ENCODE peak calls at places on chromosomes 12 and 14, in six cellular contexts. C, H, M, Q, S and U are unnamed samples. For H3K36me3, the result is how much of the 10 kb centered on the place peaks cover.

GRCh38 chr14:23351681-23352505 is 794 bp downstream of the SLC22A17 start:
- DNase-seq in C (no peak), H (no peak), M (no peak), Q (peak), S (no peak), U (no peak)

GRCh38 chr14:50225974-50226297 is 5.4 kb downstream of the SOS2 start:
- DNase-seq in C (no peak), H (no peak), M (no peak), Q (peak), S (no peak), U (no peak)

GRCh38 chr14:106459971-106460730 is 933.8 kb downstream of the TMEM121 start:
- DNase-seq in C (no peak), H (no peak), M (no peak), Q (peak), S (no peak), U (no peak)

GRCh38 chr12:503111-503761 is 43.5 kb downstream of the B4GALNT3 start:
- DNase-seq in C (peak), H (no peak), M (no peak), Q (no peak), S (peak), U (no peak)

GRCh38 chr12:6792522-6793201 is 3.3 kb downstream of the CD4 start:
- DNase-seq in C (no peak), H (no peak), M (peak), Q (no peak), S (no peak), U (no peak)

GRCh38 chr14:37027188-37027824 is 145.1 kb downstream of the SLC25A21 start:
- DNase-seq in C (no peak), H (no peak), M (no peak), Q (no peak), S (no peak), U (no peak)

GRCh38 chr14:31159682-31160296 is 47.8 kb downstream of the HECTD1 start:
- DNase-seq in C (no peak), H (no peak), M (no peak), Q (no peak), S (peak), U (no peak)

GRCh38 chr14:97902630-97903029 is 1105.4 kb downstream of the VRK1 start:
- DNase-seq in C (no peak), H (no peak), M (no peak), Q (no peak), S (no peak), U (no peak)

GRCh38 chr12:31479516-31480210 is 111.3 kb downstream of the DENND5B start:
- DNase-seq in C (no peak), H (no peak), M (no peak), Q (no peak), S (no peak), U (no peak)

GRCh38 chr14:35512765-35513164 is 21.2 kb upstream of the INSM2 start:
- DNase-seq in C (no peak), H (no peak), M (no peak), Q (no peak), S (no peak), U (no peak)

GRCh38 chr12:26188132-26188531 is 7.2 kb upstream of the SSPN start:
- DNase-seq in C (no peak), H (no peak), M (no peak), Q (no peak), S (no peak), U (no peak)

GRCh38 chr12:13882176-13882575 is 99.2 kb downstream of the GRIN2B start:
- DNase-seq in C (no peak), H (no peak), M (no peak), Q (no peak), S (no peak), U (no peak)

GRCh38 chr14:79136437-79137430 is 966.6 kb downstream of the NRXN3 start:
- DNase-seq in C (no peak), H (no peak), M (no peak), Q (no peak), S (no peak), U (no peak)

GRCh38 chr14:84409435-84409834 is 1120.5 kb upstream of the FLRT2 start:
- DNase-seq in C (no peak), H (no peak), M (no peak), Q (no peak), S (no peak), U (no peak)

GRCh38 chr14:89368490-89369477 is 48.2 kb downstream of the FOXN3 start:
- DNase-seq in C (peak), H (no peak), M (peak), Q (no peak), S (no peak), U (no peak)

GRCh38 chr12:120590741-120591407 is 9.7 kb upstream of the POP5 start:
- DNase-seq in C (peak), H (no peak), M (peak), Q (no peak), S (peak), U (no peak)

DNA sequence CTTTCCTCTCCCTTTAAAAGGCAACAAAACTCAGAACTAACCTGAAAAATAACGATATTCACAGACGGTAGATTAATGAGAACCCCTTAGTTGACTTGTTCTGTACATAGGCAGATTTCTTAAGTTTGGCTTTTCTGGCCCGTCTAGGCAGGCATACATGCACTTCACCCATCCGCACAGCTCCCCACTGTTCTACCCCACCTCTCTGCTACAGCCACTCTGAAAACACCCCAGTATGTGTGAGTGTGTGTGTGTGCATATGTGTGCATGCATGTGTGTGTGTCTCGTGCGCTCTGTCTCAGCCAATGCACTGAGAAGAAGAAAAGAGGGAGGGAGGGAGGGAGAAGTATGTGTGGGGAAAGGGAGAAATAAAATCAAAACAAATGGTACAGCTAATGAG is 1.9 kb upstream of the LMO3 start:
- DNase-seq in C (no peak), H (no peak), M (no peak), Q (no peak), S (no peak), U (no peak)
- TF ChIP-seq POLR2AphosphoS5 in C (no peak), H (no peak), M (no peak), Q (no peak), S (no peak), U (no peak)

GRCh38 chr12:97300921-97301320 is 161.7 kb upstream of the RMST start:
- DNase-seq in C (no peak), H (no peak), M (no peak), Q (no peak), S (no peak), U (no peak)

GRCh38 chr12:97300431-97300830 is 162.2 kb upstream of the RMST start:
- DNase-seq in C (no peak), H (no peak), M (no peak), Q (no peak), S (no peak), U (no peak)

GRCh38 chr12:97301576-97301975 is 161.0 kb upstream of the RMST start:
- DNase-seq in C (no peak), H (no peak), M (no peak), Q (no peak), S (no peak), U (no peak)

GRCh38 chr12:97299867-97300266 is 162.7 kb upstream of the RMST start:
- DNase-seq in C (no peak), H (no peak), M (peak), Q (no peak), S (no peak), U (no peak)
- H3K36me3 ChIP-seq in C (under half), H (under half), M (under half), Q (under half), S (under half), U (under half)

GRCh38 chr12:52059582-52060497 is 8.6 kb downstream of the NR4A1 start:
- DNase-seq in C (no peak), H (no peak), M (no peak), Q (no peak), S (peak), U (no peak)
- H3K27ac ChIP-seq in C (peak), H (no peak), M (no peak), Q (no peak), S (no peak), U (no peak)

DNA sequence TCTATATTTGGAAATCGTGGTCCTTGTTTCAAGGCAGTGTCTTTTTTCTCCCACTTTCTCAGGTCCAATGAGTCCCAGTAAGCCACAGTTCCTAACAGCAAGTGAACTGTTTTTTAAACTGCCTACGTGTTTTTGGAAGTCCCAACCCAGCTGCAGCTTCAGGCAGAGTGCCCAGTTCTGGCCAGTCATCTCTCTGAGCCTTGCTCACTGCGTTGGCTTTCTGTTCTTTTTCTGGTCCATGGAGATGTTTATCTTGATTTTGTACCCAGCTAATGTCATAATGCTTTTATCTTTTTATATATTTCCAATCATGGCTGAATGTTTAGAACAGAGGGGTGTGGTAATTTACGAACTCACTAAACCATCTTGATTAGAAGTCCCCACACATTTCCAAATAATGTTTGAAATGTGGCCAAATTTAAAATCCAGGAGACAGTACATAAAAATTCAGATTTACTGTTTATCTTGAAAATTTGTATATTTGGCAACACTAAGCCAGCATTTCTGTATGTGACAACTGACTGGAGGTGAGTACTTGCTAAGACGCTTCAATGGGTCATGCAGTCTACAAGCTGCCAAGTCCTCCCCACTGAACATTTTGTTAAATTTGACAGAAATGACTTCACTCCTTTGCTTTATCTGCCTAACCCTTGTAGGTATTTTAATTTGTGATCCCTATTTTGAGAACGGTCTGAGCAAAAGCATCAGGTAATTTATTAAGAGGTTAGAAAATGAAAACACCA is 46.1 kb upstream of the OTOGL start:
- DNase-seq in C (peak), H (no peak), M (no peak), Q (no peak), S (no peak), U (no peak)
- TF ChIP-seq POLR2AphosphoS5 in C (peak), H (no peak), M (no peak), Q (no peak), S (no peak), U (no peak)

DNA sequence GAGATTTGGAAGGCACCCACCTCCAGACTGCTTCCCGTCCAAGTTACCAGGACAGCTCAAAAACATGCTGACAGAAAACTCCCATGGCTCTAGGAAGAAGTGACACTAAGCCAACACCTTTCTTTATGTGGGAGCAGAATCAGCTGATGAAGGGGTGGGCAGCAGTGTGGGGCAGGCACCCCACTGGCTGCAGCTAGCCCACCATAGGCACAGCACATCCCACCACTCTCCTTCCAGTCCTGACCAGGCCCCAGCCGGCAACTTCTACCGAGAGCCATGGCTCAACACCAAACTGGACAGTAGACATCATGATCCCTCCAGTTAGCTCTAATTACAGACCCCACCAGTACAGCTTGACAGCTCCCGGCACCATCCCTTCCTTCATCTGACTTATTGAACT is 45.0 kb downstream of the SH2B3 start:
- DNase-seq in C (peak), H (no peak), M (no peak), Q (no peak), S (no peak), U (no peak)
- H3K36me3 ChIP-seq in C (half or more), H (under half), M (half or more), Q (under half), S (under half), U (half or more)

GRCh38 chr12:113129664-113130456 is 5.7 kb downstream of the RASAL1 start:
- DNase-seq in C (no peak), H (no peak), M (no peak), Q (no peak), S (no peak), U (no peak)
- H3K27ac ChIP-seq in C (no peak), H (no peak), M (no peak), Q (no peak), S (no peak), U (no peak)

DNA sequence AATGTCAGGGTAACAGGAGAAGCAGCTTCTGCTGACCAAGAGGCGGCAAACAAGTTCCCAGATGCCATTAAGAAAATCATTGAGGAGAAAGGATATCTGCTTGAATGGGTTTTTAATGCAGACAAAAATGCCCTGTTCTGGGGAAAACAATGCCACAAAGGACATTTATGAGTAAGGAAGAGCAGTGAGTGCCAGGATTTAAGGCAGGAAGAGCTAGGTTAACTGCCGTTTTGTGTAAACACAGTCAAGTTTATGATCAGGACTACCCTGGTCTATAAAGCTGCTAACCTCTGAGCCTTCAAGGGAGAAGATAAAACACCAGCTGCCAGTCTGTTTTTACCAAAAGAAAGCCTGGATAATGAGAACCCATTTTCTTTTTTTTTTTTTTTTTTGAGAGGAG is 8.5 kb downstream of the MAPKAPK5 start:
- DNase-seq in C (no peak), H (no peak), M (no peak), Q (no peak), S (no peak), U (no peak)
- TF ChIP-seq POLR2AphosphoS5 in C (no peak), H (no peak), M (no peak), Q (no peak), S (no peak), U (no peak)

GRCh38 chr12:124332900-124333299 is 38.0 kb downstream of the RFLNA start:
- DNase-seq in C (no peak), H (no peak), M (no peak), Q (no peak), S (no peak), U (no peak)
- H3K36me3 ChIP-seq in C (half or more), H (under half), M (under half), Q (under half), S (under half), U (under half)